ENCODE peak calls at places on chromosome 1, in eight cellular contexts. T is GM10248, S is tibial artery, E is cardiac muscle cell, V is spleen, F is HCT116, Q is IMR-90, I is kidney epithelial cell. J is an unnamed sample.

GRCh38 chr1:230833511-230833910 is 34.8 kb downstream of the C1orf198 start:
- DNase-seq in T (no peak), S (no peak), E (no peak), V (no peak), F (no peak), Q (no peak), I (no peak), J (peak)

GRCh38 chr1:22176258-22176657 is 33.4 kb upstream of the WNT4 start:
- DNase-seq in T (peak), S (no peak), E (no peak), V (peak), F (no peak), Q (no peak), I (no peak), J (no peak)

GRCh38 chr1:94318505-94319030 is 81.2 kb upstream of the ARHGAP29 start:
- DNase-seq in T (no peak), S (no peak), E (no peak), V (no peak), F (no peak), Q (no peak), I (no peak), J (no peak)

GRCh38 chr1:25066253-25066652 is 136.2 kb upstream of the RUNX3 start:
- DNase-seq in T (no peak), S (no peak), E (peak), V (peak), F (no peak), Q (no peak), I (no peak), J (peak)

GRCh38 chr1:181635108-181635507 is 151.8 kb downstream of the CACNA1E start:
- DNase-seq in T (no peak), S (no peak), E (no peak), V (no peak), F (no peak), Q (no peak), I (no peak), J (no peak)

GRCh38 chr1:65963161-65963888 is 170.6 kb downstream of the PDE4B start:
- DNase-seq in T (no peak), S (no peak), E (peak), V (no peak), F (no peak), Q (no peak), I (no peak), J (no peak)

GRCh38 chr1:38084700-38085099 is 38.1 kb upstream of the POU3F1 start:
- DNase-seq in T (no peak), S (no peak), E (no peak), V (no peak), F (no peak), Q (no peak), I (no peak), J (peak)

GRCh38 chr1:102434421-102434820 is 437.7 kb upstream of the OLFM3 start:
- DNase-seq in T (no peak), S (no peak), E (peak), V (no peak), F (peak), Q (no peak), I (no peak), J (no peak)

GRCh38 chr1:82388679-82389078 is 587.9 kb downstream of the ADGRL2 start:
- DNase-seq in T (no peak), S (no peak), E (peak), V (no peak), F (no peak), Q (peak), I (peak), J (no peak)

GRCh38 chr1:228268891-228269285 is 61.0 kb downstream of the OBSCN start:
- DNase-seq in T (no peak), S (no peak), E (no peak), V (no peak), F (no peak), Q (peak), I (no peak), J (no peak)

GRCh38 chr1:24392982-24393645 is 20.5 kb downstream of the STPG1 start:
- DNase-seq in T (no peak), S (no peak), E (no peak), V (no peak), F (no peak), Q (no peak), I (no peak), J (no peak)

GRCh38 chr1:183039330-183039729 is 16.1 kb downstream of the LAMC1 start:
- DNase-seq in T (no peak), S (no peak), E (no peak), V (no peak), F (no peak), Q (no peak), I (no peak), J (no peak)

GRCh38 chr1:116104667-116105066 is 6.5 kb upstream of the MAB21L3 start:
- DNase-seq in T (no peak), S (no peak), E (no peak), V (no peak), F (no peak), Q (no peak), I (no peak), J (no peak)

GRCh38 chr1:75791022-75791421 is 5.0 kb downstream of the RABGGTB start:
- DNase-seq in T (no peak), S (no peak), E (no peak), V (no peak), F (no peak), Q (peak), I (no peak), J (no peak)

GRCh38 chr1:191134796-191135195 is 657.1 kb upstream of the BRINP3 start:
- DNase-seq in T (no peak), S (no peak), E (peak), V (no peak), F (no peak), Q (no peak), I (no peak), J (no peak)

GRCh38 chr1:59680044-59680443 is 134.7 kb upstream of the HOOK1 start:
- DNase-seq in T (no peak), S (no peak), E (no peak), V (no peak), F (no peak), Q (no peak), I (no peak), J (no peak)

GRCh38 chr1:182175340-182176068 is 114.0 kb upstream of the ZNF648 start:
- DNase-seq in T (no peak), S (no peak), E (no peak), V (no peak), F (no peak), Q (no peak), I (no peak), J (no peak)

DNA sequence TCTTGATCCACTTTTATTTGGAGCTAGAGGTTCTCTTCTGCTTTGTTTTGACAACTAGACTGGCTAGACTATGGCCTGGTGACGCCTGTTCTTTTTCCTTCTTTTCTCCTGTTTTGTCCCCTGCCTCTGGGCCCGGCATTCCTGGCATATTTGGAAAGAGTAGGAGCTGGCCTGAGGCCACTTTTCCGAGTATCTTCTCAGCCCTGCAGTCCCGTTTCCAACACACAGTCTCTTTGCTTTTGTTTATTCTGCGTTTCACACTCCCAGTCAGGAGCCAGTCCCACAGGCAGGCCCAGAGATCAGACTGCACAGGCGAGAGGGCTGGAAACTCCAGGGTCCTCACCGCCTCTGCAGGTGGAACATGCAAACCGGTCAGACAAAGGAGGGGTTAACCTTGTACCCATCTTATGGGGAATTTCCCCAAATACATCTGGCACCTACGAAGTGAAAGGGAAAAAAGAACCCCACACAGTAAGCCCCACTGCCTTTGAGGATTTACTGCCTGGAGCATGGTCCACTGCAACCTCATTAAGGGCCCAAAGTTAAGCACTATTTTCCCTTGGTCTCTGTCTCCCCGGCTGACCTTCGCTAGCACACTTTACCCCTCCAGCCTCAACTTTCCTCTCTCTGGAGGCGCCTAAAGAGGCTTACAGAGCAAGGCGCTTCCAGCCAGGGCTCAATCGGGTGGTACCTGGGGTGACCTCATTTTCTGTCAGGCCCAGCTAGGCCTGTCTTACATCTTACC is 141.1 kb downstream of the TOMM20 start:
- DNase-seq in T (peak), S (peak), E (peak), V (no peak), F (no peak), Q (peak), I (no peak), J (peak)
- TF ChIP-seq CTCF in T (no peak), S (peak), E (no peak), V (no peak), F (no peak), Q (no peak), I (no peak), J (no peak)

DNA sequence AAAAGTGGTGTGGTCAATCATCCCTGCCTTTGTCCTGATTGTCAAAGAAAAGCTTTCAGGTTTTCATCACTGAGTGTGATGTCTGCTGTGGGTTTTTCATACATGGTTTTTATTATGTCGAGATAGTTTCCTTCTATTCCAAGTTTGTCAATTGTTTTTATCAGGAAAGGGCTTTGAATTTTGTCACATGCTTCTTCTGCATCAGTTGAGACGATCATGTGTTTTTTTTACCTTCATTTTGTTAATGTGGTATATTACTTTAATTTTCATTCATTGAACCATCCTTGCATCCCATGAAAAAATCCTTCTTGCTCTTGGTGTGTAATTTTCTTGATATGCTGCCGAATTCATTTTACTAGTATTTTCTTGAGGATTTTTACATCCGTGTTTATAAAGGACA is 15.5 kb downstream of the PRKCZ start:
- DNase-seq in T (no peak), S (no peak), E (no peak), V (no peak), F (no peak), Q (no peak), I (no peak), J (no peak)
- TF ChIP-seq CTCF in T (no peak), S (no peak), E (no peak), V (no peak), F (no peak), Q (no peak), I (no peak), J (no peak)

DNA sequence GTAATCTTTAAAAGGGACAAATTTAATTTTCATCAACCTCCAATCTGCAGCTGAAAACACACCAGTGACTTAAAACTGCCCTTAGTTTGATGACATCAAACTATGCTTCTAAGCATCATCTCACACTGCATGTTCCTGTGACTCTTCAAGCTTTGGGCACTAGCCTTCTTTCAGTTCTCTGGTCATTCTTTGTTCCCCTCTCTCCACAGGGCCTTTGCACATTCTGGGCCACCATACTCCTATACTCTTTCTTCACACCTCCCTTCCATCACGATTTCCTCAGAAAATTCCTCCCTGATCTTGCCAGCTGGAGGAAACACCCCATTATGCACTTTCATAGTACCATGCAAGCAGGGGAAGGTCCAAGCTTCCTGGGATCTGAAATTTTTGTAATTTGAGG is 77.6 kb upstream of the ZNF326 start:
- DNase-seq in T (no peak), S (no peak), E (no peak), V (no peak), F (no peak), Q (no peak), I (no peak), J (no peak)
- TF ChIP-seq CTCF in T (no peak), S (no peak), E (no peak), V (no peak), F (no peak), Q (no peak), I (no peak), J (no peak)

DNA sequence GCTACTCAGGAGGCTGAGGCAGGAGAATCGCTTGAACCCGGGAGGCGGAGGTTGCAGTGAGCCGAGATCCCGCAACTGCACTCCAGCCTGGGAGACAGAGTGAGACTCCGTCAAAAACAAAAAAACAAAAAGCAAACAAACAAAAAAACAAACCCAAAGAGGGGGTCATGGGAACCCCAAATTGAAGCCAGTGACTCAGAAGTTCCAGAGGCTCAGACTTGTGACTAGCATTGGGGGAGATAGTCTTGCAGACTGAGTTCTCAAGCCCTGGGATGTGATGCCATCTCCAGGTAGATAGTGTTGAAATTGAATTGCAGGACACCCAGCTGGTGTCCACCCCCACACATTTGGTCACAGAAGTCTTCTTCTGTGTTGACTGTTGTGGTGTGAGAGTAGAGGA is 24.9 kb upstream of the ENO1 start:
- DNase-seq in T (no peak), S (no peak), E (no peak), V (no peak), F (no peak), Q (no peak), I (no peak), J (no peak)
- TF ChIP-seq CTCF in T (no peak), S (no peak), E (no peak), V (no peak), F (no peak), Q (no peak), I (no peak), J (peak)

DNA sequence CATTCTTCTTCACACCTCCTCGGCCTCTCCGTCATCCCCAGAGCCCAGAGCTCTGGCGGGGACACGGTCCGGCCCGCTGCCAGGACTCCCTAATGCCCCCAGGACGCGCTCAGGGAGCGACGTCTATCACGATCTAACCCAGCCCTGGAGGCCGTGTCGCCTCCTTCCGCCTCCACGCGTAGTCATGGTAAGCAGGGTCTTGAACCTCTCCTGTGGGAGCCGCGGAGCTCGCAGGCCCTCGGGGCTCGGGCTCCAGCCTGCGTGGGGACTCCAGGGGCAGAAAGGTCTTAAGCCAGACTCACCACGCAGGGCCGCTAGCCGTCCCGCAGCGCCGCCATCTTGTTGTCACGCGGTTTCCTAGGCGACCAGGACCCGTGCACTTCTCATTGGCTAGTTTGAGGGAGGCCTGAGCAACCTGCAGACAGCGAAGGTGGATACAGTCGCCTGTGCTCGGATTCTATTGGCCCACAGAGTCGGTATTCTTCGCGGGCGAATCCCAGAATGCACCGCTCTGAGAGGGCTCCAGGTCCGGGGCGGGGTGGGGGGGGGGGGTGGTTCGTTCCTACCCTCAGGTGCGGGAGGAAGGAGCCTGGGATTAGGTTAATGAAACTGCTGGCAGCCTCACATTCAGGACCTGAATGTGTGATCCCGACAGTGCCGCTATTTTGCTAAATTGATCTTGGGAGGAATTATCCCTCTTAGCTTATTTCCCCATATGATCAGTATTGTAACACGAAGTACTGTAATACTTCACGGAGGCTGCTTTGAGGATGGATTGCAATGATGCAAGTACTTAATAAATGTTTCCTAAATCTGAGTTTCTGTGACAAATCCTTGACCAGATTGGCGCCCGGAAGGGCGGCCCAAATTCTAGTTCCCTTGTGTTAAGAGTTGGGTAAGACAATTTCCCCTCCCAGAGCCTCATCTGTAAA is at the start of gene UBXN11:
- DNase-seq in T (peak), S (peak), E (peak), V (peak), F (peak), Q (peak), I (peak), J (no peak)
- TF ChIP-seq CTCF in T (no peak), S (no peak), E (no peak), V (no peak), F (no peak), Q (no peak), I (no peak), J (peak)

GRCh38 chr1:19153169-19153568 is 56.9 kb downstream of the UBR4 start:
- DNase-seq in T (no peak), S (no peak), E (no peak), V (no peak), F (no peak), Q (no peak), I (no peak), J (no peak)
- TF ChIP-seq CTCF in T (no peak), S (no peak), E (no peak), V (no peak), F (peak), Q (no peak), I (no peak), J (peak)

GRCh38 chr1:50436489-50436888 is 13.2 kb upstream of the DMRTA2 start:
- DNase-seq in T (no peak), S (no peak), E (no peak), V (no peak), F (no peak), Q (no peak), I (no peak), J (no peak)

GRCh38 chr1:50441183-50441582 is 17.9 kb upstream of the DMRTA2 start:
- DNase-seq in T (no peak), S (no peak), E (no peak), V (no peak), F (no peak), Q (no peak), I (no peak), J (no peak)

DNA sequence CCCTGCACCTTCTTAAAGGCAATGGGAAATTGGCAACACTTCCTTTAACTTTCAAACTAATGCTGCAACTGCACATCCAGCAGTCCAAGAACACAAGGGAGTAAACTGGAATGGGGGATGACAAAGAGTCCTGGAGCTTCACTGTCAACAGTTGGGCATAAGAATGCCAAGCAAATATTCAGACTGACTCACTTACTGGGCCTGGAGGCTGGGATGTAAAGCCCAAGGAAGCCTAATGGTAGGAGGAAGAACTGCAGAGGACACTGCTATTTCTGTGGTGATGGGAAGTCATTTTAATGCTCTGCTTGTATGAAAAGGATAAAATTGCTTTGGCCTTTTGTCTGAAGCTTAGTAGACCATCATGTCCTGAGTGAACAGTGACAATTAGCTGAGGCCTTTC is 15.7 kb upstream of the DMRTA2 start:
- DNase-seq in T (no peak), S (no peak), E (no peak), V (no peak), F (no peak), Q (peak), I (no peak), J (no peak)
- TF ChIP-seq CTCF in T (no peak), S (no peak), E (no peak), V (no peak), F (peak), Q (no peak), I (peak), J (peak)